ENCODE peak calls at places on chromosomes 2 and 18, in five cellular contexts. B, G, E, O and F are unnamed samples.

GRCh38 chr18:21629089-21629832 is 17.1 kb downstream of the SNRPD1 start:
- DNase-seq in E (no peak), O (peak; percentile 67), G (no peak), B (no peak), F (no peak)

GRCh38 chr18:49100226-49100968 is 149.6 kb upstream of the SMAD7 start:
- DNase-seq in G (peak; percentile 65), O (no peak), E (no peak), B (no peak), F (no peak)

GRCh38 chr2:28736034-28736433 is 15.6 kb upstream of the PPP1CB start:
- DNase-seq in O (no peak), B (no peak), G (no peak), E (no peak), F (no peak)

GRCh38 chr2:29260151-29260772 is 145.0 kb downstream of the CLIP4 start:
- DNase-seq in O (no peak), B (no peak), E (no peak), G (no peak), F (no peak)

GRCh38 chr2:237714690-237715458 is 83.7 kb upstream of the RBM44 start:
- DNase-seq in B (no peak), G (peak; percentile 35), O (no peak), E (no peak), F (no peak)

GRCh38 chr2:108139521-108139920 is 100.2 kb upstream of the SULT1C3 start:
- DNase-seq in O (no peak), E (no peak), B (no peak), G (peak; percentile 21), F (no peak)

GRCh38 chr2:37851828-37852584 is 73.1 kb upstream of the RMDN2 start:
- DNase-seq in O (peak; percentile 80), E (no peak), B (no peak), G (no peak), F (no peak)

GRCh38 chr2:47189635-47190034 is 34.5 kb upstream of the STPG4 start:
- DNase-seq in G (no peak), E (no peak), O (no peak), B (no peak), F (no peak)

GRCh38 chr2:173898178-173898668 is 67.0 kb downstream of the SP3 start:
- DNase-seq in O (peak; percentile 94), E (no peak), G (no peak), B (no peak), F (no peak)

GRCh38 chr2:71190959-71191943 is 35.7 kb downstream of the PAIP2B start:
- DNase-seq in G (peak; percentile 13), B (no peak), O (no peak), E (no peak), F (no peak)

GRCh38 chr2:164954954-164955701 is at the start of gene SLC38A11:
- DNase-seq in E (no peak), O (no peak), G (no peak), B (no peak), F (peak; percentile 28)

GRCh38 chr18:62183578-62184195 is 3.2 kb downstream of the PIGN start:
- DNase-seq in B (peak; percentile 21), G (peak; percentile 44), E (no peak), O (no peak), F (no peak)

GRCh38 chr18:50388988-50389387 is 14.1 kb downstream of the SKA1 start:
- DNase-seq in E (no peak), B (no peak), G (no peak), O (no peak), F (no peak)

GRCh38 chr18:70197042-70197441 is 8.4 kb downstream of the RTTN start:
- DNase-seq in B (no peak), E (no peak), G (no peak), O (no peak), F (no peak)

GRCh38 chr2:53545159-53546055 is 222.2 kb upstream of the CHAC2 start:
- DNase-seq in B (no peak), E (no peak), G (no peak), O (no peak), F (no peak)

GRCh38 chr2:229463941-229464340 is 192.9 kb upstream of the PID1 start:
- DNase-seq in G (no peak), B (no peak), O (no peak), E (no peak), F (no peak)

GRCh38 chr18:22136395-22136794 is 33.0 kb upstream of the GATA6 start:
- DNase-seq in G (no peak), O (no peak), E (no peak), B (peak; percentile 3), F (no peak)

GRCh38 chr2:126798276-126799140 is 100.2 kb upstream of the TEX51 start:
- DNase-seq in O (no peak), E (no peak), G (no peak), B (no peak), F (no peak)

GRCh38 chr2:217617496-217618085 is 385.2 kb downstream of the TNS1 start:
- DNase-seq in G (no peak), B (no peak), E (no peak), O (no peak), F (no peak)

GRCh38 chr18:23852236-23853045 is 162.1 kb upstream of the TTC39C start:
- DNase-seq in G (no peak), E (no peak), B (no peak), O (no peak), F (no peak)

GRCh38 chr2:187547353-187547979 is 6.8 kb downstream of the TFPI start:
- DNase-seq in G (no peak), O (no peak), B (peak; percentile 71), E (no peak), F (no peak)

GRCh38 chr2:242015366-242016065 is 146.0 kb downstream of the RTP5 start:
- DNase-seq in O (no peak), B (no peak), E (no peak), G (no peak), F (no peak)

GRCh38 chr2:152387046-152387445 is 52.1 kb downstream of the FMNL2 start:
- DNase-seq in B (no peak), E (no peak), G (no peak), O (no peak), F (no peak)

GRCh38 chr2:72605836-72606442 is 219.9 kb downstream of the EXOC6B start:
- DNase-seq in E (no peak), B (peak; percentile 24), O (no peak), G (peak; percentile 17), F (no peak)

GRCh38 chr2:45575881-45576280 is 35.2 kb downstream of the SRBD1 start:
- DNase-seq in E (no peak), O (no peak), B (no peak), G (no peak), F (no peak)

GRCh38 chr2:143297182-143297581 is 168.0 kb downstream of the ARHGAP15 start:
- DNase-seq in G (no peak), E (no peak), B (no peak), O (no peak), F (no peak)

GRCh38 chr2:240429872-240430491 is 5.5 kb upstream of the GPC1 start:
- DNase-seq in G (peak; percentile 45), E (no peak), O (no peak), B (no peak), F (peak; percentile 18)

GRCh38 chr18:53093650-53094049 is 753.7 kb downstream of the DCC start:
- DNase-seq in O (no peak), E (no peak), B (no peak), G (no peak), F (no peak)

GRCh38 chr2:121260370-121261154 is 24.4 kb downstream of the TFCP2L1 start:
- DNase-seq in O (no peak), E (no peak), B (no peak), G (no peak), F (no peak)

GRCh38 chr2:66268756-66269155 is 166.2 kb upstream of the MEIS1 start:
- DNase-seq in E (no peak), B (no peak), G (no peak), O (no peak), F (no peak)

GRCh38 chr2:221423212-221423804 is 148.8 kb downstream of the EPHA4 start:
- DNase-seq in E (no peak), B (no peak), G (no peak), O (no peak), F (no peak)

DNA sequence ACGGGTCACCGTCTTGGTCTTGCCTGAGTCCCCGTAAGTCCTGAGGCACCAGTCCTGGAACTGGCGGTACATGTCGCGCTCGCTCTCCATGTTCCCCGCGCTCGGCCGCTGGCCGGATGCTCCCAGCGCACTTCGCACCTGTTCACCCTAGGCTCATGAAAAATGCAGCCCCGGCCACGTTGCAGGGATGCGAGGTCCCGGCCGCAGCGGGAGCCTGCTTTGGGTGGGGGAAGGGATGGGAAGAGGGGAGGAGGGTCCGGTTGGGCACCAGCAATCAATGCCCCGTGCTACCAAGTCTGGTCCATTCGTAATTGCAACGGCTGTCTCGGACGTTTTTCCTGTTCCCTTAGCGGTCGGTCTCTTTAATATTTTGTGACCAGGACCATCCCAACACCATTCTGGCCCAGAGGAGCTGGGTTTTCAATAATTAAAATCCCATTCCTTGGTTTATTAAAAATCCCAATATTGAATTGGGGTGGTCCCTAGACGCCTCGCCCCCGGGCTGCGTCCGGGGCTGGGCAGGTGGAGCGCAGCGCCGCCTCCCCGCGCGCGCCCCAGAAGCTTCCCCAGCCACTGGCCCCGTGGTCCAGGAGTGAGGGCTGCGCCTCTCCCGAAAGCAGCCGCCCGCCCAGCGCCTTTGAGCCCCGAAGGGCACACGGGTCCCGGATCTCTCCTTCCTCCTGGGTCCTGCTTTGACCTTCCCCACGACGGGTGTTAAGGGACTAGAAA is 1.4 kb downstream of the NOL4 start:
- DNase-seq in B (no peak), G (no peak), E (no peak), O (no peak), F (peak; percentile 59)
- TF ChIP-seq ATF2 in B (no peak), G (no peak), E (no peak), O (no peak), F (peak; percentile 37)

GRCh38 chr2:125085904-125086303 is 1060.8 kb downstream of the CNTNAP5 start:
- DNase-seq in B (no peak), O (no peak), E (no peak), G (no peak), F (no peak)

DNA sequence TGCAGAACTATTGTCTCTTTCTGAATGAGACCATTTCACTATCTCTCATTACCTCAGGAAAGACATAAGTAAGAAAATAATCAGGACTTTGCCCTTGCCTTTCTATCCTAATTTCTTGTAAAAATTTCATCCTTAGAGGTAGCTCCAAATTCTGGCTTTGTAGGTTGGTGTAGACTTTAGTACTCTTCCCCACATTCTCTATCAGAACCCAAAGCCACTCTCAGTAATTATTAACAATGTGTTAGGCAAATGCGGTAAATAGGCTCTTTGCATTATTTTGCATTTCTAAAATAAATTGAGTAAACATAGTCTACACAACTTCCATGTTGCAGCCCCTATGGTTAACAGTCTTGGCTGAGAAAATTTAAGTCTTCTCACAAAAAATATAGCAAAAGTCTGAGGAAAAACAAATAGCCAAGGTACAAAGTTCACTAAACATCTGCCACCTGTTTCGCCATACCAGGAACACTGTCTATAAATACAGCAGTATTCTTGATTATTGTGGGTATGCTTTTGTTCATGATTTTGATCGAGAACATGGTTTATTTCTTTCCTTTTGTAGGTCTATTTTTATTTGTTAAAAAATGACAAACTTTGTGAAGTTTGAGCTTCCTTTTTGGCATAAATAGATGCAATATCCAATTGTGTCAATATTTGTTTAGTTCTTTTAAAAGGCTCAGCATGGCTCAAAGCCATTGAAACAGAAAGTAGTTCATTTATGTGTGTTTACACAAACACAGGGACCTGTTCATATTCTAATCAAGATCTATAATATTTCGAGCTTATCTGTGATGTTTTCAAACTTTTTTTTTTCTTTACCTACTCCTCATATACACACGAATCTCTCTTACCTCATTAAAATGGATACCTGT is 1061.5 kb downstream of the CNTNAP5 start:
- DNase-seq in G (peak; percentile 50), B (no peak), E (no peak), O (no peak), F (no peak)
- TF ChIP-seq ATF2 in G (no peak), B (no peak), E (no peak), O (no peak), F (no peak)

GRCh38 chr2:190533968-190534309 is 583 bp downstream of the NEMP2 start:
- DNase-seq in E (no peak), O (no peak), G (peak; percentile 79), B (no peak), F (no peak)
- TF ChIP-seq ATF2 in E (no peak), O (peak; percentile 30), G (no peak), B (no peak), F (no peak)

GRCh38 chr2:30690126-30690561 is 117.1 kb downstream of the CAPN13 start:
- DNase-seq in G (no peak), B (no peak), E (no peak), O (no peak), F (no peak)
- TF ChIP-seq ATF2 in G (no peak), B (no peak), E (no peak), O (no peak), F (no peak)